ENCODE peak calls at places on chromosomes 3 and 15, in seven cellular contexts. K, H, S, B, T, L and Z are unnamed samples.

GRCh38 chr3:13258986-13259514 is 161.1 kb downstream of the NUP210 start:
- DNase-seq in H (no peak), T (no peak), B (no peak), S (no peak), K (no peak), L (no peak), Z (no peak)

GRCh38 chr3:170507063-170507462 is 78.8 kb downstream of the SLC7A14 start:
- DNase-seq in H (no peak), B (no peak), K (no peak), S (no peak), T (no peak), L (no peak), Z (no peak)

GRCh38 chr15:75327491-75327890 is 8.4 kb upstream of the COMMD4 start:
- DNase-seq in B (no peak), H (no peak), S (no peak), K (no peak), L (no peak), T (no peak), Z (no peak)

GRCh38 chr15:83380026-83380425 is 67.1 kb upstream of the SH3GL3 start:
- DNase-seq in B (no peak), S (peak), L (no peak), T (no peak), H (no peak), K (no peak), Z (no peak)

GRCh38 chr3:111538111-111538510 is 3.9 kb upstream of the CD96 start:
- DNase-seq in K (no peak), B (no peak), H (no peak), T (no peak), L (no peak), S (no peak), Z (no peak)

GRCh38 chr3:132659370-132660055 is at the start of gene ACAD11:
- DNase-seq in K (peak), L (peak), B (peak), T (peak), S (peak), H (peak), Z (no peak)

GRCh38 chr15:31459011-31459748 is 132.5 kb downstream of the KLF13 start:
- DNase-seq in T (no peak), K (no peak), B (no peak), H (peak), L (peak), S (peak), Z (no peak)

GRCh38 chr15:57012557-57012956 is 94.1 kb downstream of the TCF12 start:
- DNase-seq in L (no peak), B (no peak), S (no peak), H (no peak), K (no peak), T (no peak), Z (no peak)

GRCh38 chr15:70066422-70066821 is 31.3 kb downstream of the TLE3 start:
- DNase-seq in T (no peak), H (no peak), K (no peak), B (no peak), L (no peak), S (no peak), Z (no peak)

GRCh38 chr3:151814588-151814987 is 672 bp downstream of the AADAC start:
- DNase-seq in S (no peak), K (no peak), B (no peak), H (no peak), L (no peak), T (no peak), Z (no peak)

GRCh38 chr3:27681249-27681748 is 40.8 kb downstream of the EOMES start:
- DNase-seq in T (no peak), H (no peak), B (no peak), K (peak), S (peak), L (peak), Z (no peak)